ENCODE peak calls at places on chromosome 13, in six cellular contexts. E is heart right ventricle, F is ascending aorta, N is uterus, P is activated B cell treated with CpG ODN at 0.5 μM for 24 hours, Z is mucosa of descending colon. R is an unnamed sample.

GRCh38 chr13:22061371-22061805 is 390.5 kb downstream of the FGF9 start:
- DNase-seq in N (no peak), E (no peak), F (no peak), P (peak), Z (no peak), R (no peak)

GRCh38 chr13:87671824-87672603 is 843 bp downstream of the SLITRK5 start:
- DNase-seq in Z (peak), P (no peak), F (no peak), E (no peak), N (no peak), R (no peak)

GRCh38 chr13:112073245-112074138 is 6.5 kb downstream of the SOX1 start:
- DNase-seq in E (no peak), Z (no peak), P (no peak), F (no peak), N (no peak), R (no peak)

GRCh38 chr13:96898855-96899254 is 95.4 kb downstream of the OXGR1 start:
- DNase-seq in Z (no peak), P (no peak), E (no peak), F (no peak), N (no peak), R (no peak)

GRCh38 chr13:114043421-114044053 is 69.7 kb upstream of the C13orf46 start:
- DNase-seq in P (no peak), N (peak), F (peak), E (peak), Z (no peak), R (no peak)

GRCh38 chr13:66558511-66558910 is 671.6 kb downstream of the PCDH9 start:
- DNase-seq in N (no peak), Z (no peak), E (no peak), P (no peak), F (no peak), R (no peak)

GRCh38 chr13:33328691-33329090 is 43.1 kb upstream of the STARD13 start:
- DNase-seq in N (no peak), E (no peak), P (no peak), Z (no peak), F (no peak), R (no peak)

GRCh38 chr13:51959773-51960172 is 51.5 kb downstream of the ATP7B start:
- DNase-seq in F (no peak), E (no peak), Z (peak), N (no peak), P (no peak), R (no peak)

GRCh38 chr13:98825659-98826058 is 73.2 kb upstream of the SLC15A1 start:
- DNase-seq in F (no peak), P (no peak), N (no peak), E (no peak), Z (no peak), R (no peak)

GRCh38 chr13:103852036-103852435 is 785.8 kb upstream of the SLC10A2 start:
- DNase-seq in F (no peak), E (no peak), N (no peak), Z (no peak), P (no peak), R (no peak)

GRCh38 chr13:101115762-101116161 is 300.5 kb downstream of the NALCN start:
- DNase-seq in Z (no peak), E (no peak), F (no peak), N (no peak), P (no peak), R (no peak)
- TF ChIP-seq CTCF in Z (no peak), E (no peak), F (no peak), N (no peak), P (no peak), R (no peak)

GRCh38 chr13:73835138-73835721 is 299.0 kb downstream of the KLF12 start:
- DNase-seq in E (no peak), N (no peak), P (no peak), F (no peak), Z (no peak), R (no peak)
- TF ChIP-seq CTCF in E (peak), N (peak), P (no peak), F (peak), Z (peak), R (peak)

GRCh38 chr13:81927347-81927746 is 1586.4 kb upstream of the SPRY2 start:
- DNase-seq in P (no peak), Z (no peak), F (no peak), N (no peak), E (no peak), R (no peak)

DNA sequence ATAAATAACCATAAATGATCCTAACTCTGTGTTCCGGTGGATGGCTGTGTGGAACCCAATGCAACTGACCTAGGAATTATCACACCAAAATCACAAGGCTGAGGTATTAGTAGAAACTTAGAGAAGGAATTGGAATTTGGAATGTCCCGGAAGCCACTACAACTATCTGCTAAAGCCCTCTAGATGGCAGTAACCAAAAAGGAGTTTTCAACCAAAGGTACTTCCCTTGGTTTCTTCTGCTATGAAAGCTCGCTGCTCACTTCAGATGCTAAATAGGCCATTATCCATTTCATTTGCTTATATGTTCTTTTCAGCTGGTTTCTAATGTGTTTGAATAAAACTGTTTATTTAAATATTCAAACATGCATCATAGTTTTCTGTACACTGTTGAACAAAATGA is 1589.1 kb upstream of the SPRY2 start:
- DNase-seq in P (no peak), Z (no peak), N (no peak), E (no peak), F (no peak), R (no peak)
- TF ChIP-seq CTCF in P (no peak), Z (no peak), N (no peak), E (peak), F (peak), R (peak)

GRCh38 chr13:46795321-46795720 is 1.6 kb downstream of the ESD start:
- DNase-seq in F (no peak), E (no peak), Z (no peak), P (no peak), N (no peak), R (no peak)
- TF ChIP-seq CTCF in F (no peak), E (no peak), Z (no peak), P (no peak), N (no peak), R (no peak)

GRCh38 chr13:107458269-107458668 is 757.1 kb downstream of the LIG4 start:
- DNase-seq in F (no peak), P (no peak), Z (no peak), E (no peak), N (no peak), R (no peak)
- TF ChIP-seq CTCF in F (no peak), P (no peak), Z (no peak), E (no peak), N (no peak), R (no peak)

GRCh38 chr13:110644892-110645521 is 29.7 kb downstream of the NAXD start:
- DNase-seq in F (peak), Z (peak), E (peak), N (no peak), P (peak), R (peak)
- TF ChIP-seq CTCF in F (peak), Z (peak), E (peak), N (peak), P (no peak), R (peak)

GRCh38 chr13:44694842-44695241 is 118.7 kb upstream of the TSC22D1 start:
- DNase-seq in F (no peak), N (no peak), Z (no peak), E (no peak), P (no peak), R (no peak)

GRCh38 chr13:44693156-44693826 is 117.2 kb upstream of the TSC22D1 start:
- DNase-seq in F (no peak), Z (no peak), N (no peak), E (peak), P (no peak), R (no peak)

GRCh38 chr13:44695520-44695919 is 119.4 kb upstream of the TSC22D1 start:
- DNase-seq in Z (no peak), P (no peak), E (no peak), F (no peak), N (no peak), R (no peak)

GRCh38 chr13:44690376-44690775 is 114.2 kb upstream of the TSC22D1 start:
- DNase-seq in Z (no peak), N (no peak), P (no peak), F (no peak), E (no peak), R (no peak)

GRCh38 chr13:44692173-44692713 is 116.1 kb upstream of the TSC22D1 start:
- DNase-seq in E (no peak), N (no peak), P (no peak), Z (no peak), F (no peak), R (no peak)
- TF ChIP-seq CTCF in E (no peak), N (no peak), P (no peak), Z (no peak), F (no peak), R (no peak)

R was measured in progenitor cell of endocrine pancreas.